ENCODE peak calls at places on chromosomes 16 and 17, in nine cellular contexts. One of them, this sample, is unnamed.
A peak's percentile ranks its signal among the peaks of the same experiment; 100 is the strongest.

GRCh38 chr16:11613381-11614303 is 26.9 kb upstream of the LITAF start:
- DNase-seq in thyroid gland: no peak
- DNase-seq in Right ventricle myocardium superior: peak; percentile 83
- DNase-seq in CD8-positive, alpha-beta memory T cell: peak; percentile 10
- DNase-seq in PC-9: peak; percentile 54
- DNase-seq in left colon: peak; percentile 90
- DNase-seq in GM10248: peak; percentile 62
- DNase-seq in effector memory CD4-positive, alpha-beta T cell: no peak
- DNase-seq in stimulated activated CD4-positive, alpha-beta T cell treated with anti-CD3 and anti-CD28 coated beads, Interleukin-1b, Interleukin-23, amount 100 ng/mL, for 48 hours: no peak
- DNase-seq in this sample: no peak

GRCh38 chr17:12736526-12736925 is 52.8 kb upstream of the ARHGAP44 start:
- DNase-seq in thyroid gland: no peak
- DNase-seq in Right ventricle myocardium superior: no peak
- DNase-seq in CD8-positive, alpha-beta memory T cell: no peak
- DNase-seq in PC-9: no peak
- DNase-seq in left colon: no peak
- DNase-seq in GM10248: no peak
- DNase-seq in effector memory CD4-positive, alpha-beta T cell: no peak
- DNase-seq in stimulated activated CD4-positive, alpha-beta T cell treated with anti-CD3 and anti-CD28 coated beads, Interleukin-1b, Interleukin-23, amount 100 ng/mL, for 48 hours: no peak
- DNase-seq in this sample: no peak

GRCh38 chr17:82101767-82102679 is 4.0 kb upstream of the FASN start:
- DNase-seq in thyroid gland: no peak
- DNase-seq in Right ventricle myocardium superior: peak; percentile 47
- DNase-seq in CD8-positive, alpha-beta memory T cell: no peak
- DNase-seq in PC-9: peak; percentile 58
- DNase-seq in left colon: peak; percentile 29
- DNase-seq in GM10248: no peak
- DNase-seq in effector memory CD4-positive, alpha-beta T cell: no peak
- DNase-seq in stimulated activated CD4-positive, alpha-beta T cell treated with anti-CD3 and anti-CD28 coated beads, Interleukin-1b, Interleukin-23, amount 100 ng/mL, for 48 hours: no peak
- DNase-seq in this sample: no peak

GRCh38 chr17:1871743-1872142 is 41.9 kb downstream of the RPA1 start:
- DNase-seq in thyroid gland: no peak
- DNase-seq in Right ventricle myocardium superior: no peak
- DNase-seq in CD8-positive, alpha-beta memory T cell: peak; percentile 52
- DNase-seq in PC-9: no peak
- DNase-seq in left colon: no peak
- DNase-seq in GM10248: no peak
- DNase-seq in effector memory CD4-positive, alpha-beta T cell: peak; percentile 20
- DNase-seq in stimulated activated CD4-positive, alpha-beta T cell treated with anti-CD3 and anti-CD28 coated beads, Interleukin-1b, Interleukin-23, amount 100 ng/mL, for 48 hours: no peak
- DNase-seq in this sample: no peak

GRCh38 chr17:45584092-45585036 is 93.8 kb upstream of the PLEKHM1 start:
- DNase-seq in thyroid gland: peak; percentile 65
- DNase-seq in Right ventricle myocardium superior: peak; percentile 58
- DNase-seq in CD8-positive, alpha-beta memory T cell: peak; percentile 80
- DNase-seq in PC-9: peak; percentile 60
- DNase-seq in left colon: peak; percentile 73
- DNase-seq in GM10248: peak; percentile 80
- DNase-seq in effector memory CD4-positive, alpha-beta T cell: peak; percentile 69
- DNase-seq in stimulated activated CD4-positive, alpha-beta T cell treated with anti-CD3 and anti-CD28 coated beads, Interleukin-1b, Interleukin-23, amount 100 ng/mL, for 48 hours: peak; percentile 70
- DNase-seq in this sample: peak; percentile 78

GRCh38 chr17:76498886-76499667 is 2.1 kb downstream of the RHBDF2 start:
- DNase-seq in thyroid gland: peak; percentile 49
- DNase-seq in Right ventricle myocardium superior: no peak
- DNase-seq in CD8-positive, alpha-beta memory T cell: peak; percentile 33
- DNase-seq in PC-9: peak; percentile 26
- DNase-seq in left colon: no peak
- DNase-seq in GM10248: peak; percentile 61
- DNase-seq in effector memory CD4-positive, alpha-beta T cell: no peak
- DNase-seq in stimulated activated CD4-positive, alpha-beta T cell treated with anti-CD3 and anti-CD28 coated beads, Interleukin-1b, Interleukin-23, amount 100 ng/mL, for 48 hours: no peak
- DNase-seq in this sample: no peak

GRCh38 chr16:30731411-30731810 is 16.8 kb upstream of the PHKG2 start:
- DNase-seq in thyroid gland: no peak
- DNase-seq in Right ventricle myocardium superior: no peak
- DNase-seq in CD8-positive, alpha-beta memory T cell: no peak
- DNase-seq in PC-9: no peak
- DNase-seq in left colon: no peak
- DNase-seq in GM10248: no peak
- DNase-seq in effector memory CD4-positive, alpha-beta T cell: no peak
- DNase-seq in stimulated activated CD4-positive, alpha-beta T cell treated with anti-CD3 and anti-CD28 coated beads, Interleukin-1b, Interleukin-23, amount 100 ng/mL, for 48 hours: no peak
- DNase-seq in this sample: no peak

GRCh38 chr17:13541032-13541480 is 60.7 kb downstream of the HS3ST3A1 start:
- DNase-seq in thyroid gland: no peak
- DNase-seq in Right ventricle myocardium superior: no peak
- DNase-seq in CD8-positive, alpha-beta memory T cell: no peak
- DNase-seq in PC-9: no peak
- DNase-seq in left colon: no peak
- DNase-seq in GM10248: no peak
- DNase-seq in effector memory CD4-positive, alpha-beta T cell: no peak
- DNase-seq in stimulated activated CD4-positive, alpha-beta T cell treated with anti-CD3 and anti-CD28 coated beads, Interleukin-1b, Interleukin-23, amount 100 ng/mL, for 48 hours: no peak
- DNase-seq in this sample: no peak

GRCh38 chr16:83037102-83037501 is 410.3 kb downstream of the CDH13 start:
- DNase-seq in thyroid gland: no peak
- DNase-seq in Right ventricle myocardium superior: no peak
- DNase-seq in CD8-positive, alpha-beta memory T cell: no peak
- DNase-seq in PC-9: no peak
- DNase-seq in left colon: no peak
- DNase-seq in GM10248: no peak
- DNase-seq in effector memory CD4-positive, alpha-beta T cell: no peak
- DNase-seq in stimulated activated CD4-positive, alpha-beta T cell treated with anti-CD3 and anti-CD28 coated beads, Interleukin-1b, Interleukin-23, amount 100 ng/mL, for 48 hours: no peak
- DNase-seq in this sample: no peak

GRCh38 chr16:79776243-79776884 is 175.8 kb upstream of the MAF start:
- DNase-seq in thyroid gland: peak; percentile 18
- DNase-seq in Right ventricle myocardium superior: peak; percentile 51
- DNase-seq in CD8-positive, alpha-beta memory T cell: no peak
- DNase-seq in PC-9: no peak
- DNase-seq in left colon: no peak
- DNase-seq in GM10248: no peak
- DNase-seq in effector memory CD4-positive, alpha-beta T cell: no peak
- DNase-seq in stimulated activated CD4-positive, alpha-beta T cell treated with anti-CD3 and anti-CD28 coated beads, Interleukin-1b, Interleukin-23, amount 100 ng/mL, for 48 hours: no peak
- DNase-seq in this sample: no peak

GRCh38 chr17:65690626-65691310 is 129.3 kb upstream of the AXIN2 start:
- DNase-seq in thyroid gland: no peak
- DNase-seq in Right ventricle myocardium superior: no peak
- DNase-seq in CD8-positive, alpha-beta memory T cell: no peak
- DNase-seq in PC-9: no peak
- DNase-seq in left colon: no peak
- DNase-seq in GM10248: no peak
- DNase-seq in effector memory CD4-positive, alpha-beta T cell: no peak
- DNase-seq in stimulated activated CD4-positive, alpha-beta T cell treated with anti-CD3 and anti-CD28 coated beads, Interleukin-1b, Interleukin-23, amount 100 ng/mL, for 48 hours: no peak
- DNase-seq in this sample: no peak

GRCh38 chr17:71117461-71117860 is 948.1 kb downstream of the KCNJ2 start:
- DNase-seq in thyroid gland: no peak
- DNase-seq in Right ventricle myocardium superior: no peak
- DNase-seq in CD8-positive, alpha-beta memory T cell: no peak
- DNase-seq in PC-9: no peak
- DNase-seq in left colon: no peak
- DNase-seq in GM10248: no peak
- DNase-seq in effector memory CD4-positive, alpha-beta T cell: no peak
- DNase-seq in stimulated activated CD4-positive, alpha-beta T cell treated with anti-CD3 and anti-CD28 coated beads, Interleukin-1b, Interleukin-23, amount 100 ng/mL, for 48 hours: no peak
- DNase-seq in this sample: no peak

GRCh38 chr16:12229759-12230594 is 253.4 kb downstream of the SNX29 start:
- DNase-seq in thyroid gland: no peak
- DNase-seq in Right ventricle myocardium superior: no peak
- DNase-seq in CD8-positive, alpha-beta memory T cell: no peak
- DNase-seq in PC-9: no peak
- DNase-seq in left colon: no peak
- DNase-seq in GM10248: no peak
- DNase-seq in effector memory CD4-positive, alpha-beta T cell: no peak
- DNase-seq in stimulated activated CD4-positive, alpha-beta T cell treated with anti-CD3 and anti-CD28 coated beads, Interleukin-1b, Interleukin-23, amount 100 ng/mL, for 48 hours: no peak
- DNase-seq in this sample: no peak

GRCh38 chr17:10513284-10514067 is 4.9 kb downstream of the MYH1 start:
- DNase-seq in thyroid gland: no peak
- DNase-seq in Right ventricle myocardium superior: no peak
- DNase-seq in CD8-positive, alpha-beta memory T cell: no peak
- DNase-seq in PC-9: no peak
- DNase-seq in left colon: no peak
- DNase-seq in GM10248: no peak
- DNase-seq in effector memory CD4-positive, alpha-beta T cell: no peak
- DNase-seq in stimulated activated CD4-positive, alpha-beta T cell treated with anti-CD3 and anti-CD28 coated beads, Interleukin-1b, Interleukin-23, amount 100 ng/mL, for 48 hours: no peak
- DNase-seq in this sample: no peak

This sample was measured in T-helper 1 cell.